ENCODE peak calls at places on chromosomes 2 and 18, in ten cellular contexts. One of them, this sample, is unnamed.

GRCh38 chr2:152525277-152525838 is 190.4 kb downstream of the FMNL2 start:
- DNase-seq in fibroblast of the aortic adventitia: peak
- DNase-seq in GM23338: no peak
- DNase-seq in fibroblast of pulmonary artery: peak
- DNase-seq in IMR-90: peak
- DNase-seq in K562: no peak
- DNase-seq in OCI-LY7: no peak
- DNase-seq in CD8-positive, alpha-beta T cell: no peak
- DNase-seq in upper lobe of right lung: no peak
- DNase-seq in adrenal gland: peak
- DNase-seq in this sample: peak

GRCh38 chr18:50410008-50410407 is 35.2 kb downstream of the SKA1 start:
- DNase-seq in OCI-LY7: no peak
- DNase-seq in IMR-90: no peak
- DNase-seq in upper lobe of right lung: no peak
- DNase-seq in K562: peak
- DNase-seq in fibroblast of the aortic adventitia: no peak
- DNase-seq in fibroblast of pulmonary artery: no peak
- DNase-seq in adrenal gland: no peak
- DNase-seq in CD8-positive, alpha-beta T cell: no peak
- DNase-seq in GM23338: peak
- DNase-seq in this sample: no peak

GRCh38 chr2:88950010-88950409 is 258.5 kb downstream of the RPIA start:
- DNase-seq in OCI-LY7: no peak
- DNase-seq in K562: no peak
- DNase-seq in GM23338: peak
- DNase-seq in IMR-90: no peak
- DNase-seq in CD8-positive, alpha-beta T cell: no peak
- DNase-seq in fibroblast of the aortic adventitia: peak
- DNase-seq in fibroblast of pulmonary artery: peak
- DNase-seq in upper lobe of right lung: no peak
- DNase-seq in adrenal gland: no peak
- DNase-seq in this sample: no peak

GRCh38 chr2:240799183-240799740 is 20.8 kb downstream of the KIF1A start:
- DNase-seq in OCI-LY7: no peak
- DNase-seq in CD8-positive, alpha-beta T cell: no peak
- DNase-seq in fibroblast of the aortic adventitia: no peak
- DNase-seq in GM23338: no peak
- DNase-seq in upper lobe of right lung: peak
- DNase-seq in K562: no peak
- DNase-seq in IMR-90: no peak
- DNase-seq in fibroblast of pulmonary artery: no peak
- DNase-seq in adrenal gland: no peak
- DNase-seq in this sample: no peak

GRCh38 chr2:168964251-168964807 is 63.2 kb downstream of the G6PC2 start:
- DNase-seq in upper lobe of right lung: no peak
- DNase-seq in adrenal gland: no peak
- DNase-seq in fibroblast of pulmonary artery: no peak
- DNase-seq in K562: no peak
- DNase-seq in fibroblast of the aortic adventitia: no peak
- DNase-seq in OCI-LY7: no peak
- DNase-seq in GM23338: no peak
- DNase-seq in IMR-90: no peak
- DNase-seq in CD8-positive, alpha-beta T cell: no peak
- DNase-seq in this sample: peak

GRCh38 chr2:71950256-71951066 is 197.2 kb downstream of the CYP26B1 start:
- DNase-seq in GM23338: no peak
- DNase-seq in K562: no peak
- DNase-seq in fibroblast of the aortic adventitia: peak
- DNase-seq in fibroblast of pulmonary artery: no peak
- DNase-seq in OCI-LY7: no peak
- DNase-seq in IMR-90: no peak
- DNase-seq in adrenal gland: peak
- DNase-seq in CD8-positive, alpha-beta T cell: peak
- DNase-seq in upper lobe of right lung: peak
- DNase-seq in this sample: no peak

GRCh38 chr2:190533968-190534309 is 583 bp downstream of the NEMP2 start:
- DNase-seq in adrenal gland: peak
- DNase-seq in CD8-positive, alpha-beta T cell: peak
- DNase-seq in GM23338: no peak
- DNase-seq in fibroblast of the aortic adventitia: peak
- DNase-seq in K562: peak
- DNase-seq in upper lobe of right lung: no peak
- DNase-seq in OCI-LY7: peak
- DNase-seq in fibroblast of pulmonary artery: no peak
- DNase-seq in IMR-90: no peak
- DNase-seq in this sample: no peak

GRCh38 chr2:195612515-195613495 is 44.2 kb upstream of the SLC39A10 start:
- DNase-seq in CD8-positive, alpha-beta T cell: no peak
- DNase-seq in GM23338: peak
- DNase-seq in fibroblast of the aortic adventitia: peak
- DNase-seq in upper lobe of right lung: no peak
- DNase-seq in K562: no peak
- DNase-seq in IMR-90: peak
- DNase-seq in fibroblast of pulmonary artery: peak
- DNase-seq in OCI-LY7: no peak
- DNase-seq in adrenal gland: no peak
- DNase-seq in this sample: peak

GRCh38 chr2:30747206-30747605 is 60.0 kb downstream of the CAPN13 start:
- DNase-seq in adrenal gland: no peak
- DNase-seq in GM23338: no peak
- DNase-seq in IMR-90: no peak
- DNase-seq in K562: no peak
- DNase-seq in CD8-positive, alpha-beta T cell: no peak
- DNase-seq in OCI-LY7: no peak
- DNase-seq in fibroblast of pulmonary artery: no peak
- DNase-seq in upper lobe of right lung: peak
- DNase-seq in fibroblast of the aortic adventitia: no peak
- DNase-seq in this sample: no peak

GRCh38 chr18:34591920-34592444 is 118.1 kb upstream of the DTNA start:
- DNase-seq in upper lobe of right lung: no peak
- DNase-seq in fibroblast of pulmonary artery: no peak
- DNase-seq in CD8-positive, alpha-beta T cell: no peak
- DNase-seq in fibroblast of the aortic adventitia: no peak
- DNase-seq in K562: no peak
- DNase-seq in OCI-LY7: no peak
- DNase-seq in IMR-90: no peak
- DNase-seq in GM23338: no peak
- DNase-seq in adrenal gland: no peak
- DNase-seq in this sample: no peak

GRCh38 chr18:26551217-26551708 is 2.9 kb upstream of the KCTD1 start:
- DNase-seq in K562: no peak
- DNase-seq in CD8-positive, alpha-beta T cell: no peak
- DNase-seq in adrenal gland: no peak
- DNase-seq in upper lobe of right lung: no peak
- DNase-seq in fibroblast of pulmonary artery: no peak
- DNase-seq in GM23338: no peak
- DNase-seq in fibroblast of the aortic adventitia: peak
- DNase-seq in OCI-LY7: no peak
- DNase-seq in IMR-90: no peak
- DNase-seq in this sample: peak

GRCh38 chr2:33599175-33599942 is at the start of gene FAM98A:
- DNase-seq in fibroblast of pulmonary artery: peak
- DNase-seq in CD8-positive, alpha-beta T cell: peak
- DNase-seq in adrenal gland: peak
- DNase-seq in fibroblast of the aortic adventitia: peak
- DNase-seq in GM23338: peak
- DNase-seq in IMR-90: peak
- DNase-seq in OCI-LY7: peak
- DNase-seq in K562: peak
- DNase-seq in upper lobe of right lung: peak
- DNase-seq in this sample: peak

GRCh38 chr2:33598472-33599174 is 476 bp downstream of the FAM98A start:
- DNase-seq in K562: peak
- DNase-seq in OCI-LY7: peak
- DNase-seq in IMR-90: peak
- DNase-seq in upper lobe of right lung: no peak
- DNase-seq in fibroblast of pulmonary artery: peak
- DNase-seq in adrenal gland: peak
- DNase-seq in CD8-positive, alpha-beta T cell: peak
- DNase-seq in fibroblast of the aortic adventitia: peak
- DNase-seq in GM23338: peak
- DNase-seq in this sample: peak

GRCh38 chr2:33599943-33600192 is 769 bp upstream of the FAM98A start:
- DNase-seq in OCI-LY7: no peak
- DNase-seq in GM23338: no peak
- DNase-seq in CD8-positive, alpha-beta T cell: no peak
- DNase-seq in adrenal gland: no peak
- DNase-seq in fibroblast of pulmonary artery: no peak
- DNase-seq in IMR-90: no peak
- DNase-seq in K562: no peak
- DNase-seq in upper lobe of right lung: no peak
- DNase-seq in fibroblast of the aortic adventitia: no peak
- DNase-seq in this sample: no peak

GRCh38 chr2:33595385-33595784 is 3.7 kb downstream of the FAM98A start:
- DNase-seq in OCI-LY7: no peak
- DNase-seq in CD8-positive, alpha-beta T cell: no peak
- DNase-seq in K562: no peak
- DNase-seq in IMR-90: no peak
- DNase-seq in adrenal gland: no peak
- DNase-seq in fibroblast of the aortic adventitia: peak
- DNase-seq in upper lobe of right lung: no peak
- DNase-seq in GM23338: no peak
- DNase-seq in fibroblast of pulmonary artery: no peak
- DNase-seq in this sample: no peak

GRCh38 chr2:33597026-33597425 is 2.1 kb downstream of the FAM98A start:
- DNase-seq in fibroblast of the aortic adventitia: no peak
- DNase-seq in IMR-90: no peak
- DNase-seq in K562: no peak
- DNase-seq in fibroblast of pulmonary artery: no peak
- DNase-seq in adrenal gland: no peak
- DNase-seq in OCI-LY7: no peak
- DNase-seq in GM23338: no peak
- DNase-seq in CD8-positive, alpha-beta T cell: no peak
- DNase-seq in upper lobe of right lung: no peak
- DNase-seq in this sample: no peak
- H3K4me3 ChIP-seq in fibroblast of the aortic adventitia: peak
- H3K4me3 ChIP-seq in IMR-90: no peak
- H3K4me3 ChIP-seq in K562: no peak
- H3K4me3 ChIP-seq in fibroblast of pulmonary artery: no peak
- H3K4me3 ChIP-seq in adrenal gland: no peak
- H3K4me3 ChIP-seq in OCI-LY7: peak
- H3K4me3 ChIP-seq in GM23338: peak
- H3K4me3 ChIP-seq in CD8-positive, alpha-beta T cell: no peak
- H3K4me3 ChIP-seq in upper lobe of right lung: no peak
- H3K4me3 ChIP-seq in this sample: no peak

GRCh38 chr18:13187498-13187897 is 31.1 kb upstream of the LDLRAD4 start:
- DNase-seq in adrenal gland: no peak
- DNase-seq in upper lobe of right lung: no peak
- DNase-seq in IMR-90: no peak
- DNase-seq in fibroblast of the aortic adventitia: no peak
- DNase-seq in OCI-LY7: no peak
- DNase-seq in CD8-positive, alpha-beta T cell: no peak
- DNase-seq in K562: no peak
- DNase-seq in GM23338: no peak
- DNase-seq in fibroblast of pulmonary artery: no peak
- DNase-seq in this sample: no peak
- TF ChIP-seq CTCF in adrenal gland: no peak
- TF ChIP-seq CTCF in upper lobe of right lung: no peak
- TF ChIP-seq CTCF in IMR-90: no peak
- TF ChIP-seq CTCF in fibroblast of the aortic adventitia: no peak
- TF ChIP-seq CTCF in OCI-LY7: no peak
- TF ChIP-seq CTCF in CD8-positive, alpha-beta T cell: no peak
- TF ChIP-seq CTCF in K562: no peak
- TF ChIP-seq CTCF in GM23338: no peak
- TF ChIP-seq CTCF in fibroblast of pulmonary artery: no peak
- TF ChIP-seq CTCF in this sample: no peak

GRCh38 chr2:3024401-3024935 is 353.1 kb downstream of the EIPR1 start:
- DNase-seq in fibroblast of pulmonary artery: no peak
- DNase-seq in IMR-90: no peak
- DNase-seq in CD8-positive, alpha-beta T cell: no peak
- DNase-seq in adrenal gland: no peak
- DNase-seq in upper lobe of right lung: no peak
- DNase-seq in OCI-LY7: no peak
- DNase-seq in GM23338: peak
- DNase-seq in fibroblast of the aortic adventitia: no peak
- DNase-seq in K562: no peak
- DNase-seq in this sample: no peak

GRCh38 chr2:3023531-3023930 is 354.1 kb downstream of the EIPR1 start:
- DNase-seq in OCI-LY7: no peak
- DNase-seq in CD8-positive, alpha-beta T cell: no peak
- DNase-seq in K562: no peak
- DNase-seq in fibroblast of the aortic adventitia: no peak
- DNase-seq in adrenal gland: no peak
- DNase-seq in IMR-90: no peak
- DNase-seq in fibroblast of pulmonary artery: no peak
- DNase-seq in GM23338: no peak
- DNase-seq in upper lobe of right lung: no peak
- DNase-seq in this sample: no peak

GRCh38 chr2:3022841-3023372 is 354.7 kb downstream of the EIPR1 start:
- DNase-seq in upper lobe of right lung: no peak
- DNase-seq in fibroblast of the aortic adventitia: no peak
- DNase-seq in OCI-LY7: no peak
- DNase-seq in fibroblast of pulmonary artery: no peak
- DNase-seq in adrenal gland: no peak
- DNase-seq in GM23338: no peak
- DNase-seq in CD8-positive, alpha-beta T cell: no peak
- DNase-seq in IMR-90: no peak
- DNase-seq in K562: no peak
- DNase-seq in this sample: no peak

GRCh38 chr2:3025261-3025660 is 352.4 kb downstream of the EIPR1 start:
- DNase-seq in OCI-LY7: no peak
- DNase-seq in K562: no peak
- DNase-seq in CD8-positive, alpha-beta T cell: no peak
- DNase-seq in upper lobe of right lung: no peak
- DNase-seq in fibroblast of pulmonary artery: no peak
- DNase-seq in GM23338: no peak
- DNase-seq in fibroblast of the aortic adventitia: no peak
- DNase-seq in IMR-90: no peak
- DNase-seq in adrenal gland: no peak
- DNase-seq in this sample: no peak

DNA sequence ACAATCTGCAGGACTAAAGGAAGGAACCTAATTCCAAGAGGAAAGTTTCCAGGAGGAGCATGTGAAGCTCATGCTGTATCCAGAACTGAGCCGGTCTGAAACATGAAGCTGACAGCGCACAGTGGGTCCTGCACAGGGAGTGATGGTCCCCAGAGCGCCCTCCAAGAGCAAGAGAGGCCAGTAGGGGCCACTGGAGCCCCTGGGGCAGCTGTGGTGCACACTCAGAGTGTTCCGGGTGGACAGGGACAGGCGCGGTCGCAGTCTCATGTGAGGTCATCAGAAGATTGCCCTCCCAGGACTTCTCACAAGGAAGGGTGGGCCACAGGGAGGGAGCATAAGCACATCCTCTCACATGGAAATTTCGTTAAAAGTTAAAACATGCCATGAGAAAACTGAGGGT is 355.9 kb downstream of the EIPR1 start:
- DNase-seq in fibroblast of pulmonary artery: no peak
- DNase-seq in K562: no peak
- DNase-seq in adrenal gland: no peak
- DNase-seq in GM23338: no peak
- DNase-seq in IMR-90: no peak
- DNase-seq in CD8-positive, alpha-beta T cell: no peak
- DNase-seq in OCI-LY7: no peak
- DNase-seq in upper lobe of right lung: no peak
- DNase-seq in fibroblast of the aortic adventitia: no peak
- DNase-seq in this sample: no peak
- H3K4me3 ChIP-seq in fibroblast of pulmonary artery: no peak
- H3K4me3 ChIP-seq in K562: no peak
- H3K4me3 ChIP-seq in adrenal gland: no peak
- H3K4me3 ChIP-seq in GM23338: no peak
- H3K4me3 ChIP-seq in IMR-90: no peak
- H3K4me3 ChIP-seq in CD8-positive, alpha-beta T cell: no peak
- H3K4me3 ChIP-seq in OCI-LY7: no peak
- H3K4me3 ChIP-seq in upper lobe of right lung: no peak
- H3K4me3 ChIP-seq in fibroblast of the aortic adventitia: no peak
- H3K4me3 ChIP-seq in this sample: no peak

GRCh38 chr2:40844353-40845277 is 392.7 kb upstream of the SLC8A1 start:
- DNase-seq in upper lobe of right lung: no peak
- DNase-seq in OCI-LY7: peak
- DNase-seq in GM23338: peak
- DNase-seq in K562: no peak
- DNase-seq in adrenal gland: no peak
- DNase-seq in fibroblast of the aortic adventitia: no peak
- DNase-seq in fibroblast of pulmonary artery: peak
- DNase-seq in IMR-90: no peak
- DNase-seq in CD8-positive, alpha-beta T cell: no peak
- DNase-seq in this sample: peak
- TF ChIP-seq CTCF in upper lobe of right lung: peak
- TF ChIP-seq CTCF in OCI-LY7: peak
- TF ChIP-seq CTCF in GM23338: peak
- TF ChIP-seq CTCF in K562: no peak
- TF ChIP-seq CTCF in adrenal gland: no peak
- TF ChIP-seq CTCF in fibroblast of the aortic adventitia: no peak
- TF ChIP-seq CTCF in fibroblast of pulmonary artery: no peak
- TF ChIP-seq CTCF in IMR-90: no peak
- TF ChIP-seq CTCF in CD8-positive, alpha-beta T cell: no peak
- TF ChIP-seq CTCF in this sample: no peak

This sample was measured in astrocyte of the spinal cord.